ENCODE peak calls at places on chromosome 16, in seven cellular contexts. K, C, N, V, E, R and L are unnamed samples.

GRCh38 chr16:27355610-27356009 is 41.8 kb downstream of the IL4R start:
- DNase-seq in K (no peak), C (peak; percentile 48), N (peak; percentile 22), V (peak; percentile 82), E (no peak), R (peak; percentile 56), L (peak; percentile 77)

GRCh38 chr16:69501956-69502457 is 63.8 kb upstream of the NFAT5 start:
- DNase-seq in K (no peak), C (no peak), N (no peak), V (no peak), E (no peak), R (no peak), L (peak; percentile 30)

GRCh38 chr16:57128787-57129389 is 36.5 kb downstream of the CPNE2 start:
- DNase-seq in K (no peak), C (no peak), N (no peak), V (no peak), E (no peak), R (no peak), L (no peak)

GRCh38 chr16:6753553-6753952 is 579.1 kb upstream of the RBFOX1 start:
- DNase-seq in K (no peak), C (no peak), N (no peak), V (no peak), E (no peak), R (no peak), L (no peak)

GRCh38 chr16:49281843-49282642 is 405 bp upstream of the CBLN1 start:
- DNase-seq in K (no peak), C (peak; percentile 84), N (peak; percentile 46), V (peak; percentile 88), E (peak; percentile 100), R (peak; percentile 87), L (peak; percentile 92)

GRCh38 chr16:46607529-46607928 is 13.7 kb downstream of the SHCBP1 start:
- DNase-seq in K (no peak), C (no peak), N (peak; percentile 59), V (no peak), E (no peak), R (no peak), L (no peak)

GRCh38 chr16:17939052-17939673 is 397.4 kb downstream of the NPIPA8 start:
- DNase-seq in K (no peak), C (no peak), N (no peak), V (no peak), E (no peak), R (no peak), L (no peak)

GRCh38 chr16:79677799-79678525 is 77.4 kb upstream of the MAF start:
- DNase-seq in K (no peak), C (no peak), N (peak; percentile 87), V (no peak), E (no peak), R (no peak), L (no peak)

GRCh38 chr16:85423186-85423550 is 190.0 kb upstream of the GSE1 start:
- DNase-seq in K (no peak), C (peak; percentile 13), N (no peak), V (no peak), E (no peak), R (no peak), L (peak; percentile 13)

GRCh38 chr16:68902376-68903345 is 59.3 kb downstream of the TANGO6 start:
- DNase-seq in K (no peak), C (no peak), N (peak; percentile 74), V (no peak), E (peak; percentile 55), R (no peak), L (peak; percentile 60)

GRCh38 chr16:80317132-80318098 is 223.4 kb upstream of the DYNLRB2 start:
- DNase-seq in K (no peak), C (no peak), N (peak; percentile 5), V (no peak), E (peak; percentile 27), R (no peak), L (no peak)

GRCh38 chr16:58040496-58040846 is 14.9 kb downstream of the MMP15 start:
- DNase-seq in K (no peak), C (no peak), N (no peak), V (no peak), E (peak; percentile 15), R (no peak), L (no peak)

GRCh38 chr16:82111944-82112343 is 58.1 kb downstream of the MPHOSPH6 start:
- DNase-seq in K (no peak), C (no peak), N (peak; percentile 99), V (no peak), E (no peak), R (no peak), L (no peak)

GRCh38 chr16:886084-886543 is 84.7 kb downstream of the LMF1 start:
- DNase-seq in K (no peak), C (no peak), N (no peak), V (peak; percentile 60), E (peak; percentile 57), R (no peak), L (peak; percentile 56)

GRCh38 chr16:84749072-84749471 is 49.3 kb downstream of the USP10 start:
- DNase-seq in K (no peak), C (no peak), N (no peak), V (no peak), E (no peak), R (no peak), L (no peak)

GRCh38 chr16:3029499-3030127 is 5.8 kb downstream of the THOC6 start:
- DNase-seq in K (no peak), C (no peak), N (peak; percentile 32), V (no peak), E (peak; percentile 67), R (no peak), L (no peak)

GRCh38 chr16:68823401-68823800 is 19.9 kb upstream of the TANGO6 start:
- DNase-seq in K (peak; percentile 71), C (no peak), N (peak; percentile 35), V (no peak), E (no peak), R (no peak), L (no peak)

GRCh38 chr16:54587176-54587515 is 300.6 kb upstream of the IRX3 start:
- DNase-seq in K (no peak), C (no peak), N (no peak), V (no peak), E (no peak), R (no peak), L (no peak)

GRCh38 chr16:16907089-16907488 is 528.1 kb downstream of the NPIPA7 start:
- DNase-seq in K (no peak), C (no peak), N (no peak), V (no peak), E (no peak), R (no peak), L (no peak)

GRCh38 chr16:23999663-24000062 is 163.9 kb downstream of the PRKCB start:
- DNase-seq in K (no peak), C (no peak), N (no peak), V (no peak), E (no peak), R (no peak), L (no peak)

GRCh38 chr16:10386517-10387377 is 886 bp downstream of the ATF7IP2 start:
- DNase-seq in K (no peak), C (no peak), N (no peak), V (no peak), E (no peak), R (no peak), L (no peak)

DNA sequence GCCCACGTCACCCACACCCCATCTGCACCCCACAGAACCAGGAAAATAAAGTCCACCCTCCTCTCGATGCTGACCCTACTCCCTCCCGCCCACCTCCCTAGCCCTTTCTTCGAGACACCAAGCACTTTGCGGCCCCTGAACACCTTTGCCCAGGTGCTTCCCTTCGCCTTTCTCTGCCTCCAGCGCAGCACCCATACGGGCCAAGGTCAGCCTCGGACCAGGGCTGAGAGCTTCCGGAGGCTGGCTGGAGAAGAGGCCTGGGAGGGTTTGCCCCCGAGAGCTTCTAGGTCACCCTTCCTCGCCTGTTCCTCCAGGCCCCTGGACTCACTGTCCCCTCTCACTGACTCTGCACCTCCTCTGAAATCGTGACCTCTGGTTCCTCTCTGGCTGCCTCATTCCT is 2.7 kb upstream of the NHERF2 start:
- DNase-seq in K (no peak), C (no peak), N (no peak), V (no peak), E (no peak), R (peak; percentile 18), L (no peak)
- H3K27me3 ChIP-seq in K (peaks cover 4% of the 10 kb centered on the region), C (peaks cover 45% of the 10 kb centered on the region), N (peaks cover 10% of the 10 kb centered on the region), V (peaks cover 29% of the 10 kb centered on the region), E (peaks cover 4% of the 10 kb centered on the region), R (peaks cover 28% of the 10 kb centered on the region), L (no peaks in the 10 kb centered on the region)

GRCh38 chr16:5465714-5466113 is 368.1 kb upstream of the EEF2KMT start:
- DNase-seq in K (no peak), C (no peak), N (no peak), V (no peak), E (no peak), R (no peak), L (no peak)

GRCh38 chr16:5461141-5461540 is 363.5 kb upstream of the EEF2KMT start:
- DNase-seq in K (no peak), C (no peak), N (no peak), V (no peak), E (peak; percentile 41), R (no peak), L (no peak)

GRCh38 chr16:5460701-5461100 is 363.1 kb upstream of the EEF2KMT start:
- DNase-seq in K (no peak), C (no peak), N (no peak), V (no peak), E (peak; percentile 14), R (no peak), L (no peak)

GRCh38 chr16:5459863-5460262 is 362.3 kb upstream of the EEF2KMT start:
- DNase-seq in K (no peak), C (no peak), N (no peak), V (no peak), E (no peak), R (no peak), L (no peak)

GRCh38 chr16:5461574-5461973 is 364.0 kb upstream of the EEF2KMT start:
- DNase-seq in K (no peak), C (no peak), N (no peak), V (no peak), E (peak; percentile 72), R (no peak), L (no peak)
- H3K27me3 ChIP-seq in K (no peaks in the 10 kb centered on the region), C (no peaks in the 10 kb centered on the region), N (no peaks in the 10 kb centered on the region), V (no peaks in the 10 kb centered on the region), E (no peaks in the 10 kb centered on the region), R (no peaks in the 10 kb centered on the region), L (no peaks in the 10 kb centered on the region)

GRCh38 chr16:89044394-89045180 is 49.1 kb upstream of the ACSF3 start:
- DNase-seq in K (no peak), C (peak; percentile 19), N (no peak), V (peak; percentile 37), E (peak; percentile 85), R (no peak), L (no peak)
- H3K27me3 ChIP-seq in K (no peaks in the 10 kb centered on the region), C (peaks cover 9% of the 10 kb centered on the region), N (no peaks in the 10 kb centered on the region), V (peaks cover 85% of the 10 kb centered on the region), E (peaks cover 5% of the 10 kb centered on the region), R (peaks cover 95% of the 10 kb centered on the region), L (no peaks in the 10 kb centered on the region)

DNA sequence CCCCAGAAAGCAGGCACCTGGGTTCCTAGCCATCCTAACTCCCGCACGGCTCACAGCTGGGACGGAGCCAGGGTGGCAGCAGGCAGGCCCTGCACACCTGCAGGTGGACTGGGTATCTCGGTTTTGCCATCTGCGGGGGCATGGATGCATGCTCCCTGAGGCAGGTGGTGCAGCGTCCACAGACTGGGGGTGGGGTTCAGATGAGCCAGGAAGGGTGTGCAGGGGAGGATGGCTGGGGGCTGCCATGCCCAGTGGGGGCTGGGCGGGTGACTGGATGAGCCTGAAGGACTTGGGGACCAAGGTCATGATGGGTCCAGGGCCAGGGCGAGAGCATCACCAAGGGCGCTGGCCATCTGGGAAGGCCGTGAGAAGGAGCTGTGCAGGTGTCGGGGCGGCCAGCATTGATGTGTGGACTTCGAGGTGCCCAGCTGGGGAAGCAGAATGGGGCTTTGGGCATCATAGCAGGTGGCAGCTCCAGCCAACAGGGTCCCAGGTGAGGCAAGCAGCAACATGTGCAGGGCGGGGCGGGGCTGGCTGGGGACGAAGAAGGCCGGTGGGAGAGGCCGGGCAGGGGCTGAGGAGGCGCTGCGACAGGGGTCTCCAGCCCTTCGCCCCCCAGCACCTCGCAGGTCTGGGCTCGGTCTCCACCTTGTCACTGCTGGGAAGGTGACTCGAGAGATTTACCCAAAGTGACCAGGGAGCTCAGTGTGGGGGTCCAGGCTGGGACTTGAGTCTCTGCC is 41.0 kb upstream of the ZNF469 start:
- DNase-seq in K (no peak), C (no peak), N (no peak), V (no peak), E (no peak), R (no peak), L (no peak)
- H3K27me3 ChIP-seq in K (no peaks in the 10 kb centered on the region), C (no peaks in the 10 kb centered on the region), N (no peaks in the 10 kb centered on the region), V (peaks cover 6% of the 10 kb centered on the region), E (no peaks in the 10 kb centered on the region), R (peaks cover 19% of the 10 kb centered on the region), L (no peaks in the 10 kb centered on the region)